ENCODE peak calls at places on chromosomes 3 and 15, in four cellular contexts. One of them, this sample, is unnamed.

GRCh38 chr15:40058476-40059140 is 19.6 kb upstream of the SRP14 start:
- DNase-seq in activated CD8-positive, alpha-beta memory T cell treated with anti-CD3 and anti-CD28 coated beads for 48 hours: no peak
- DNase-seq in RWPE1: no peak
- DNase-seq in stimulated activated CD4-positive, alpha-beta T cell treated with anti-CD3 and anti-CD28 coated beads, Interleukin-4, amount 100 ng/mL, for 1 hour: no peak
- DNase-seq in this sample: no peak

GRCh38 chr15:87578776-87579175 is 677.8 kb downstream of the NTRK3 start:
- DNase-seq in stimulated activated CD4-positive, alpha-beta T cell treated with anti-CD3 and anti-CD28 coated beads, Interleukin-4, amount 100 ng/mL, for 1 hour: no peak
- DNase-seq in activated CD8-positive, alpha-beta memory T cell treated with anti-CD3 and anti-CD28 coated beads for 48 hours: no peak
- DNase-seq in RWPE1: no peak
- DNase-seq in this sample: no peak

GRCh38 chr3:177589921-177590336 is 392.6 kb upstream of the TBL1XR1 start:
- DNase-seq in activated CD8-positive, alpha-beta memory T cell treated with anti-CD3 and anti-CD28 coated beads for 48 hours: no peak
- DNase-seq in RWPE1: peak; percentile 89
- DNase-seq in stimulated activated CD4-positive, alpha-beta T cell treated with anti-CD3 and anti-CD28 coated beads, Interleukin-4, amount 100 ng/mL, for 1 hour: no peak
- DNase-seq in this sample: peak; percentile 75

GRCh38 chr3:56323986-56324420 is 144.3 kb downstream of the ERC2 start:
- DNase-seq in activated CD8-positive, alpha-beta memory T cell treated with anti-CD3 and anti-CD28 coated beads for 48 hours: no peak
- DNase-seq in RWPE1: peak; percentile 8
- DNase-seq in stimulated activated CD4-positive, alpha-beta T cell treated with anti-CD3 and anti-CD28 coated beads, Interleukin-4, amount 100 ng/mL, for 1 hour: no peak
- DNase-seq in this sample: no peak

GRCh38 chr3:133792171-133792763 is 13.3 kb upstream of the SRPRB start:
- DNase-seq in activated CD8-positive, alpha-beta memory T cell treated with anti-CD3 and anti-CD28 coated beads for 48 hours: no peak
- DNase-seq in RWPE1: no peak
- DNase-seq in stimulated activated CD4-positive, alpha-beta T cell treated with anti-CD3 and anti-CD28 coated beads, Interleukin-4, amount 100 ng/mL, for 1 hour: no peak
- DNase-seq in this sample: no peak

GRCh38 chr3:2099028-2099671 is 484 bp downstream of the CNTN4 start:
- DNase-seq in stimulated activated CD4-positive, alpha-beta T cell treated with anti-CD3 and anti-CD28 coated beads, Interleukin-4, amount 100 ng/mL, for 1 hour: no peak
- DNase-seq in RWPE1: no peak
- DNase-seq in activated CD8-positive, alpha-beta memory T cell treated with anti-CD3 and anti-CD28 coated beads for 48 hours: no peak
- DNase-seq in this sample: no peak

GRCh38 chr3:139762307-139762706 is 84.5 kb upstream of the NMNAT3 start:
- DNase-seq in stimulated activated CD4-positive, alpha-beta T cell treated with anti-CD3 and anti-CD28 coated beads, Interleukin-4, amount 100 ng/mL, for 1 hour: no peak
- DNase-seq in activated CD8-positive, alpha-beta memory T cell treated with anti-CD3 and anti-CD28 coated beads for 48 hours: no peak
- DNase-seq in RWPE1: no peak
- DNase-seq in this sample: no peak

GRCh38 chr15:38899300-38899699 is 334.7 kb upstream of the RASGRP1 start:
- DNase-seq in stimulated activated CD4-positive, alpha-beta T cell treated with anti-CD3 and anti-CD28 coated beads, Interleukin-4, amount 100 ng/mL, for 1 hour: no peak
- DNase-seq in activated CD8-positive, alpha-beta memory T cell treated with anti-CD3 and anti-CD28 coated beads for 48 hours: no peak
- DNase-seq in RWPE1: peak; percentile 6
- DNase-seq in this sample: no peak

GRCh38 chr3:148173836-148174235 is 523.9 kb upstream of the AGTR1 start:
- DNase-seq in stimulated activated CD4-positive, alpha-beta T cell treated with anti-CD3 and anti-CD28 coated beads, Interleukin-4, amount 100 ng/mL, for 1 hour: no peak
- DNase-seq in RWPE1: no peak
- DNase-seq in activated CD8-positive, alpha-beta memory T cell treated with anti-CD3 and anti-CD28 coated beads for 48 hours: no peak
- DNase-seq in this sample: no peak

GRCh38 chr3:179929091-179929529 is 107.6 kb downstream of the PEX5L start:
- DNase-seq in stimulated activated CD4-positive, alpha-beta T cell treated with anti-CD3 and anti-CD28 coated beads, Interleukin-4, amount 100 ng/mL, for 1 hour: peak; percentile 33
- DNase-seq in RWPE1: peak; percentile 58
- DNase-seq in activated CD8-positive, alpha-beta memory T cell treated with anti-CD3 and anti-CD28 coated beads for 48 hours: no peak
- DNase-seq in this sample: peak; percentile 7

GRCh38 chr3:127204841-127205582 is 12.1 kb downstream of the PRR23E start:
- DNase-seq in activated CD8-positive, alpha-beta memory T cell treated with anti-CD3 and anti-CD28 coated beads for 48 hours: no peak
- DNase-seq in RWPE1: no peak
- DNase-seq in stimulated activated CD4-positive, alpha-beta T cell treated with anti-CD3 and anti-CD28 coated beads, Interleukin-4, amount 100 ng/mL, for 1 hour: no peak
- DNase-seq in this sample: no peak

GRCh38 chr3:107452436-107452835 is 70.3 kb upstream of the BBX start:
- DNase-seq in stimulated activated CD4-positive, alpha-beta T cell treated with anti-CD3 and anti-CD28 coated beads, Interleukin-4, amount 100 ng/mL, for 1 hour: no peak
- DNase-seq in activated CD8-positive, alpha-beta memory T cell treated with anti-CD3 and anti-CD28 coated beads for 48 hours: no peak
- DNase-seq in RWPE1: no peak
- DNase-seq in this sample: peak; percentile 7

GRCh38 chr3:50585919-50586762 is 16.8 kb downstream of the HEMK1 start:
- DNase-seq in activated CD8-positive, alpha-beta memory T cell treated with anti-CD3 and anti-CD28 coated beads for 48 hours: peak; percentile 41
- DNase-seq in stimulated activated CD4-positive, alpha-beta T cell treated with anti-CD3 and anti-CD28 coated beads, Interleukin-4, amount 100 ng/mL, for 1 hour: peak; percentile 58
- DNase-seq in RWPE1: no peak
- DNase-seq in this sample: no peak

GRCh38 chr3:179321585-179322322 is 1.1 kb upstream of the ZNF639 start:
- DNase-seq in RWPE1: peak; percentile 42
- DNase-seq in activated CD8-positive, alpha-beta memory T cell treated with anti-CD3 and anti-CD28 coated beads for 48 hours: no peak
- DNase-seq in stimulated activated CD4-positive, alpha-beta T cell treated with anti-CD3 and anti-CD28 coated beads, Interleukin-4, amount 100 ng/mL, for 1 hour: no peak
- DNase-seq in this sample: no peak

GRCh38 chr3:170046269-170047132 is 8.7 kb downstream of the GPR160 start:
- DNase-seq in activated CD8-positive, alpha-beta memory T cell treated with anti-CD3 and anti-CD28 coated beads for 48 hours: no peak
- DNase-seq in stimulated activated CD4-positive, alpha-beta T cell treated with anti-CD3 and anti-CD28 coated beads, Interleukin-4, amount 100 ng/mL, for 1 hour: no peak
- DNase-seq in RWPE1: no peak
- DNase-seq in this sample: no peak

GRCh38 chr3:57596495-57597239 is 477 bp downstream of the ARF4 start:
- DNase-seq in RWPE1: peak; percentile 63
- DNase-seq in activated CD8-positive, alpha-beta memory T cell treated with anti-CD3 and anti-CD28 coated beads for 48 hours: peak; percentile 35
- DNase-seq in stimulated activated CD4-positive, alpha-beta T cell treated with anti-CD3 and anti-CD28 coated beads, Interleukin-4, amount 100 ng/mL, for 1 hour: peak; percentile 39
- DNase-seq in this sample: no peak

GRCh38 chr15:35876762-35877161 is 330.8 kb upstream of the DPH6 start:
- DNase-seq in activated CD8-positive, alpha-beta memory T cell treated with anti-CD3 and anti-CD28 coated beads for 48 hours: no peak
- DNase-seq in stimulated activated CD4-positive, alpha-beta T cell treated with anti-CD3 and anti-CD28 coated beads, Interleukin-4, amount 100 ng/mL, for 1 hour: no peak
- DNase-seq in RWPE1: no peak
- DNase-seq in this sample: no peak

GRCh38 chr15:53305101-53305500 is 454.4 kb downstream of the WDR72 start:
- DNase-seq in activated CD8-positive, alpha-beta memory T cell treated with anti-CD3 and anti-CD28 coated beads for 48 hours: no peak
- DNase-seq in stimulated activated CD4-positive, alpha-beta T cell treated with anti-CD3 and anti-CD28 coated beads, Interleukin-4, amount 100 ng/mL, for 1 hour: no peak
- DNase-seq in RWPE1: no peak
- DNase-seq in this sample: no peak

GRCh38 chr3:10552631-10552943 is 47.2 kb upstream of the ATP2B2 start:
- DNase-seq in RWPE1: no peak
- DNase-seq in stimulated activated CD4-positive, alpha-beta T cell treated with anti-CD3 and anti-CD28 coated beads, Interleukin-4, amount 100 ng/mL, for 1 hour: no peak
- DNase-seq in activated CD8-positive, alpha-beta memory T cell treated with anti-CD3 and anti-CD28 coated beads for 48 hours: no peak
- DNase-seq in this sample: no peak

GRCh38 chr3:42730706-42731420 is 28.3 kb upstream of the HHATL start:
- DNase-seq in activated CD8-positive, alpha-beta memory T cell treated with anti-CD3 and anti-CD28 coated beads for 48 hours: no peak
- DNase-seq in RWPE1: no peak
- DNase-seq in stimulated activated CD4-positive, alpha-beta T cell treated with anti-CD3 and anti-CD28 coated beads, Interleukin-4, amount 100 ng/mL, for 1 hour: no peak
- DNase-seq in this sample: no peak

GRCh38 chr3:195045481-195045880 is 225.5 kb downstream of the XXYLT1 start:
- DNase-seq in RWPE1: no peak
- DNase-seq in activated CD8-positive, alpha-beta memory T cell treated with anti-CD3 and anti-CD28 coated beads for 48 hours: no peak
- DNase-seq in stimulated activated CD4-positive, alpha-beta T cell treated with anti-CD3 and anti-CD28 coated beads, Interleukin-4, amount 100 ng/mL, for 1 hour: no peak
- DNase-seq in this sample: no peak